ENCODE peak calls at places on chromosomes 11 and 22, in nine cellular contexts. X is natural killer cell, Y is foreskin fibroblast, A is AG09319, D is LNCaP clone FGC, M is GM12865, J is tibial artery, Z is dorsolateral prefrontal cortex, I is upper lobe of right lung. N is an unnamed sample.

GRCh38 chr22:37182101-37182948 is 5.7 kb downstream of the C1QTNF6 start:
- DNase-seq in I (peak), M (no peak), Y (no peak), D (no peak), J (no peak), X (no peak), A (no peak), Z (peak), N (no peak)

GRCh38 chr11:33268945-33269567 is 11.9 kb downstream of the HIPK3 start:
- DNase-seq in M (no peak), A (no peak), I (no peak), J (no peak), X (no peak), Z (no peak), Y (no peak), D (peak), N (no peak)

GRCh38 chr11:74820763-74821162 is 72.1 kb downstream of the RNF169 start:
- DNase-seq in D (no peak), J (no peak), I (no peak), X (no peak), M (no peak), Y (peak), Z (no peak), A (peak), N (no peak)

GRCh38 chr11:99584822-99585221 is 564.1 kb downstream of the CNTN5 start:
- DNase-seq in M (no peak), A (no peak), D (no peak), J (no peak), Z (no peak), X (no peak), I (no peak), Y (no peak), N (no peak)

GRCh38 chr11:45106440-45106839 is 40.0 kb upstream of the PRDM11 start:
- DNase-seq in A (no peak), X (no peak), M (no peak), Z (no peak), D (no peak), J (no peak), Y (no peak), I (no peak), N (no peak)

GRCh38 chr11:93497575-93497974 is 45.6 kb downstream of the SMCO4 start:
- DNase-seq in J (no peak), Y (no peak), Z (no peak), D (no peak), X (no peak), M (no peak), A (no peak), I (no peak), N (no peak)

GRCh38 chr11:64789331-64790204 is 11.2 kb upstream of the SF1 start:
- DNase-seq in M (no peak), I (peak), Z (no peak), A (no peak), Y (no peak), D (no peak), J (no peak), X (no peak), N (no peak)

GRCh38 chr11:93997741-93998140 is 23.4 kb upstream of the HEPHL1 start:
- DNase-seq in Y (no peak), D (no peak), A (no peak), J (no peak), I (no peak), Z (no peak), X (no peak), M (no peak), N (no peak)

GRCh38 chr22:20953668-20954500 is 13.2 kb upstream of the AIFM3 start:
- DNase-seq in M (no peak), X (no peak), A (peak), D (no peak), Z (no peak), Y (no peak), J (no peak), I (no peak), N (no peak)

GRCh38 chr11:60265373-60266214 is 14.9 kb upstream of the MS4A4A start:
- DNase-seq in J (no peak), D (peak), X (no peak), I (no peak), Z (no peak), A (no peak), Y (peak), M (peak), N (no peak)

GRCh38 chr11:47332791-47333525 is 19.5 kb downstream of the MYBPC3 start:
- DNase-seq in Y (no peak), A (no peak), J (no peak), Z (peak), X (no peak), D (no peak), M (no peak), I (no peak), N (no peak)

GRCh38 chr11:20156280-20156875 is 3.9 kb downstream of the DBX1 start:
- DNase-seq in Y (no peak), D (no peak), A (no peak), X (peak), Z (no peak), M (no peak), J (no peak), I (no peak), N (no peak)

GRCh38 chr11:119512373-119512772 is 89.4 kb upstream of the THY1 start:
- DNase-seq in A (no peak), I (no peak), Z (no peak), X (no peak), J (no peak), M (peak), D (no peak), Y (no peak), N (no peak)

GRCh38 chr11:110761994-110762393 is 49.8 kb upstream of the ARHGAP20 start:
- DNase-seq in Z (no peak), A (no peak), M (no peak), Y (no peak), I (no peak), D (no peak), X (no peak), J (no peak), N (no peak)

GRCh38 chr11:67355023-67355793 is 1.9 kb upstream of the POLD4 start:
- DNase-seq in M (no peak), Z (no peak), J (peak), I (no peak), D (no peak), A (no peak), X (no peak), Y (no peak), N (no peak)

GRCh38 chr11:125173027-125173426 is 8.5 kb downstream of the PKNOX2 start:
- DNase-seq in Y (no peak), X (no peak), Z (no peak), D (no peak), A (no peak), I (no peak), M (no peak), J (no peak), N (no peak)

GRCh38 chr22:17748555-17749353 is 25.5 kb downstream of the BID start:
- DNase-seq in X (no peak), D (no peak), A (no peak), M (no peak), Y (no peak), Z (no peak), J (no peak), I (no peak), N (no peak)

GRCh38 chr11:73275381-73275750 is 3.2 kb downstream of the P2RY6 start:
- DNase-seq in Y (no peak), Z (no peak), X (no peak), M (no peak), A (no peak), I (peak), D (no peak), J (no peak), N (no peak)

GRCh38 chr11:93772123-93772522 is 12.0 kb upstream of the MED17 start:
- DNase-seq in I (no peak), Y (peak), Z (no peak), J (no peak), M (no peak), X (no peak), A (no peak), D (no peak), N (no peak)

GRCh38 chr22:35995772-35996171 is 32.9 kb downstream of the RBFOX2 start:
- DNase-seq in I (no peak), A (peak), Z (no peak), D (no peak), X (no peak), M (no peak), J (peak), Y (peak), N (no peak)

GRCh38 chr11:66892926-66893325 is 36.1 kb downstream of the LRFN4 start:
- DNase-seq in M (no peak), I (no peak), X (no peak), A (no peak), D (no peak), Y (no peak), J (no peak), Z (no peak), N (no peak)

GRCh38 chr11:111918390-111919256 is at the start of gene C11orf52:
- DNase-seq in D (peak), Y (no peak), M (no peak), Z (no peak), J (no peak), I (peak), X (no peak), A (no peak), N (no peak)

GRCh38 chr11:109203176-109203575 is 218.8 kb upstream of the C11orf87 start:
- DNase-seq in A (no peak), D (no peak), Y (no peak), J (no peak), I (no peak), Z (no peak), X (no peak), M (no peak), N (no peak)

GRCh38 chr11:61716478-61717285 is 35.8 kb upstream of the MYRF start:
- DNase-seq in Z (no peak), Y (no peak), D (no peak), A (no peak), X (no peak), J (no peak), I (no peak), M (no peak), N (no peak)

GRCh38 chr22:27692243-27692642 is 109.3 kb downstream of the MN1 start:
- DNase-seq in M (no peak), A (no peak), J (no peak), Y (no peak), X (no peak), D (no peak), Z (no peak), I (no peak), N (no peak)
- TF ChIP-seq CTCF in M (no peak), A (no peak), J (no peak), Y (no peak), X (no peak), D (no peak), Z (no peak), I (no peak), N (no peak)

GRCh38 chr11:35039076-35039475 is 99.9 kb upstream of the CD44 start:
- DNase-seq in A (no peak), X (no peak), M (no peak), I (no peak), D (no peak), Z (no peak), Y (no peak), J (no peak), N (no peak)

GRCh38 chr11:35036642-35037041 is 102.3 kb upstream of the CD44 start:
- DNase-seq in Y (no peak), J (no peak), M (peak), Z (no peak), A (no peak), D (no peak), X (no peak), I (no peak), N (no peak)

GRCh38 chr11:35035894-35036408 is 103.0 kb upstream of the CD44 start:
- DNase-seq in A (peak), I (no peak), Y (peak), Z (no peak), M (peak), X (no peak), J (no peak), D (no peak), N (no peak)

GRCh38 chr11:35040221-35040942 is 98.6 kb upstream of the CD44 start:
- DNase-seq in I (no peak), M (peak), Z (no peak), A (no peak), J (no peak), Y (peak), D (no peak), X (no peak), N (no peak)

GRCh38 chr11:35038211-35038930 is 100.6 kb upstream of the CD44 start:
- DNase-seq in D (no peak), X (no peak), J (no peak), Y (no peak), A (no peak), I (no peak), M (peak), Z (no peak), N (no peak)
- TF ChIP-seq CTCF in D (no peak), X (no peak), J (no peak), Y (no peak), A (no peak), I (no peak), M (no peak), Z (no peak), N (no peak)

DNA sequence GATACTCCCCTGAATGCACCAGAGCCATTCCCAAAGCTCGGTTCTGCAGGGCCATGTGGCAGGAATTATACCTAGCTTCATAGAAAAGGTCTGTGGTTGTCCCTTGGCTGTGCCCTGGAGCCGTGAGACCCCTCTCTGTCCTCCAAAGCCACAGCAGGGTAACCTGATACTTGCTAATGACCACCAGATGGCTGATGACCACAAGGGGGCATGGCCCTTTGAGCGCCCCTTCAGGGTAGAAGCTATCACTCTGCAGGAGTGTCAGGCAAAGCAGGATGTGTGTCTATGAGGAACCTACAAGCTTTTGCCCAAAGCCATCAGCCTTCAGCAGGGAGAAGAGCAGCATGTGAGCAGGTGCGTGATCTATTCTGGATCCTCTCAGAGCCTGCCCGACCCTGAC is 95.3 kb downstream of the NTM start:
- DNase-seq in X (no peak), Y (no peak), I (no peak), D (no peak), M (no peak), A (no peak), J (no peak), Z (no peak), N (no peak)
- TF ChIP-seq CTCF in X (no peak), Y (no peak), I (no peak), D (no peak), M (no peak), A (no peak), J (no peak), Z (no peak), N (no peak)

DNA sequence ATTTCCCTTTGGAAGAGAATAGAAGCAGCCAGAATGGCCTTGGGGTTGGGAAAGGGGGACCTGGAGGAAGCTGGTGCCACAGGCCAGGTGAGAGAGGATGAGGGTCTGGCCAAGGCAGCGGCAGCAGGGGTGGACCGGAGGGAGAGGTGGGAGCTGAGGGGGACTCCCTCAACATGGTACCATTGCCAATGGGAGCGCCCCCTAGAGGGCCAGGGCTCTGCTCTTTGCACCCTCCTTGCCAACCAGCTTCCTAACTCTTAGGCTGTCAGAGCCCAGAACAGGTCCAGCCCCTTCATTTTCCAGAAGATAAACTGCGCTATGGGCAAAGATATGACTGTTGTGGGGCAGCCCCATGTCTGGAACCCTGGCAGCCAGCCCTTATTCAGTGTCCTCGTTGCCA is 185.0 kb downstream of the GRIK4 start:
- DNase-seq in M (no peak), D (no peak), X (no peak), A (no peak), Y (no peak), Z (no peak), J (no peak), I (no peak), N (no peak)
- TF ChIP-seq CTCF in M (peak), D (no peak), X (no peak), A (peak), Y (no peak), Z (no peak), J (no peak), I (no peak), N (no peak)

GRCh38 chr11:14902650-14903350 is 10.8 kb upstream of the CYP2R1 start:
- DNase-seq in J (no peak), Z (no peak), A (no peak), I (no peak), M (peak), D (no peak), X (no peak), Y (peak), N (no peak)

GRCh38 chr11:14905104-14906033 is 13.3 kb upstream of the CYP2R1 start:
- DNase-seq in D (no peak), I (peak), A (no peak), Z (no peak), X (peak), Y (peak), M (peak), J (peak), N (no peak)

GRCh38 chr11:14906614-14907392 is 14.8 kb upstream of the CYP2R1 start:
- DNase-seq in J (no peak), I (no peak), D (no peak), X (no peak), A (no peak), Y (no peak), Z (no peak), M (peak), N (no peak)

GRCh38 chr11:14907411-14908213 is 15.6 kb upstream of the CYP2R1 start:
- DNase-seq in Y (peak), X (peak), Z (peak), J (peak), M (peak), A (no peak), D (peak), I (peak), N (peak)

GRCh38 chr11:14904745-14905103 is 12.7 kb upstream of the CYP2R1 start:
- DNase-seq in A (no peak), Z (no peak), J (peak), M (peak), I (peak), Y (peak), D (no peak), X (peak), N (peak)
- TF ChIP-seq CTCF in A (peak), Z (peak), J (peak), M (peak), I (peak), Y (peak), D (no peak), X (peak), N (peak)

GRCh38 chr11:131924446-131925240 is 554.2 kb downstream of the NTM start:
- DNase-seq in J (no peak), A (no peak), M (peak), D (no peak), Y (no peak), Z (no peak), I (no peak), X (no peak), N (no peak)

GRCh38 chr11:131922220-131922619 is 551.8 kb downstream of the NTM start:
- DNase-seq in I (no peak), Z (no peak), Y (no peak), J (no peak), X (no peak), M (no peak), A (no peak), D (no peak), N (no peak)

GRCh38 chr11:131923309-131923708 is 552.9 kb downstream of the NTM start:
- DNase-seq in Y (no peak), A (no peak), J (no peak), D (no peak), I (no peak), Z (no peak), M (no peak), X (no peak), N (no peak)

GRCh38 chr11:131925829-131926228 is 555.4 kb downstream of the NTM start:
- DNase-seq in X (no peak), I (no peak), M (no peak), A (no peak), J (no peak), D (no peak), Y (no peak), Z (no peak), N (no peak)

GRCh38 chr11:131924001-131924400 is 553.6 kb downstream of the NTM start:
- DNase-seq in I (no peak), Z (no peak), J (no peak), D (no peak), A (no peak), Y (no peak), M (peak), X (no peak), N (no peak)
- TF ChIP-seq CTCF in I (no peak), Z (no peak), J (no peak), D (no peak), A (no peak), Y (no peak), M (no peak), X (no peak), N (no peak)

DNA sequence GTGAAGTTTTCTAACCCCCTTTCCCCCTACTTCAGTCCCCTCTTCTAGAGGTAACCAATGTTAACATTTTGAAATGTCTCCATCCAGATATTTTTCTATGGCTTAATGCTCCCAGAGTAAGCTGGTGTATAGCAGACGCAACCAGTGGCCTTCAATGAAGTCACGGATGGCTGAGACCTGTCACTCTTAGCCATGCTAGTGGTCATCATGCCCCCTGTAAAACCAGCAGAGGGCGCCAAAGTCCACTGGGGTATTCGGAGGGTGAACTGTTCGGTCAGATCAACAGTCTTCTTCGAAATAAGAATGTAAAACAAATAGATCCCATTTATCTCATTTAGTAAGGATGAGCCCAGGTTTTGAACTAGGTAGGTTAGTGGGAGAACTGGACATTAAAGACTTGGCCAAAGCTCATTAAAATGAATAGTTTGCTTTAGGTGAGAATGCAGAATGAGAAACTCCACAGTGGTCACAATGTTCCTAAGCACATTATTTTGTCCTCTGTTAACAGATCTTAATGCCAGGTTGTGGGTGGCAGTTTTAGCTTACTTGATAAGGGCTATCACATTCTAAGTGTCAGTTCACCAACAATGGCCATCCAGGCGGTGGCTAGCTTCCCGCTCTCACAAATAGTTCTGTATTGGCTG is 8.6 kb upstream of the MMP8 start:
- DNase-seq in I (peak), J (no peak), M (peak), Y (peak), A (no peak), D (peak), Z (no peak), X (no peak), N (peak)
- TF ChIP-seq CTCF in I (peak), J (no peak), M (peak), Y (peak), A (peak), D (peak), Z (no peak), X (no peak), N (no peak)

GRCh38 chr22:25365491-25366261 is 146.2 kb downstream of the CRYBB2 start:
- DNase-seq in A (no peak), X (no peak), Z (peak), J (no peak), M (no peak), I (no peak), Y (no peak), D (no peak), N (no peak)

GRCh38 chr22:25367756-25368155 is 148.3 kb downstream of the CRYBB2 start:
- DNase-seq in D (no peak), Z (no peak), A (no peak), Y (no peak), X (no peak), I (no peak), J (no peak), M (no peak), N (no peak)

GRCh38 chr22:25366408-25366807 is 147.0 kb downstream of the CRYBB2 start:
- DNase-seq in A (no peak), Y (no peak), Z (no peak), D (no peak), I (no peak), X (no peak), J (no peak), M (no peak), N (no peak)

GRCh38 chr22:25368271-25368670 is 148.8 kb downstream of the CRYBB2 start:
- DNase-seq in Y (peak), D (peak), A (peak), Z (no peak), I (no peak), M (no peak), J (no peak), X (no peak), N (no peak)

DNA sequence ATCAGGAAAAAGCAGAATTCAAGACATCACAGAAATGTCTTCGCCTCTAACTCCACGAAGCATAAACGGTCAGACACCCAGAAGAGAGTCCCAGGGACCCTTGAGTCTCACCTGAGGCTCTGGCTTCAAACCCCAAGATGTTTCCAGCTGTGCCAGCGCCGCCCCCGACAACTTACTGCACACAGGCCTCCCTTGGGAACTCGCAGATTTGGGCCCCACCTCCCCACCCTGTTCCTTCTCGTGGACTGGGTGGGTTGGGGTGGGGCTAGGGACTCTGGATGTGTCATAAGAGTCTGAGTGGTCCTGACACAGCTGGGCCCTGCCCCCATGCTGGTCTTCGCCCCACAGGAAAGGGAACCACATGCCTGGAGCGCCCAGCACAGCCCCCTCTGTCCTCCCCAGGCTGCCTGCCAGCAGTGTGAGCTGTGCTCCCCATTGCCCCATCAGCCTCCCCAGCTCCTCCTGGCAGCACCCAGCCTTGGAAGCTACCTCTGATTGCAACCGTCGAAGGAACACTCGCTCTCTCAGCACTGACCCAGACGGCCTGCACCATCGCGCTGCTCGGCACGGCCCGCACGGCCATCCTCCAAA is 147.5 kb downstream of the CRYBB2 start:
- DNase-seq in A (no peak), Y (no peak), D (no peak), M (no peak), J (no peak), I (no peak), X (no peak), Z (no peak), N (no peak)
- TF ChIP-seq CTCF in A (no peak), Y (no peak), D (no peak), M (no peak), J (no peak), I (no peak), X (no peak), Z (no peak), N (no peak)

N was measured in omental fat pad.